ENCODE peak calls at places on chromosomes 12 and 14, in nine cellular contexts. S is adipocyte; T is T-helper 17 cell; N is KBM-7; O is Calu3; P is AG09309; Q is activated CD8-positive, alpha-beta memory T cell treated with anti-CD3 and anti-CD28 coated beads, Interleukin-2, amount 50 U/mL, for 4 hours; Y is AML-193; R is stomach. H is an unnamed sample.

GRCh38 chr12:31737345-31737744 is 8.5 kb upstream of the AMN1 start:
- DNase-seq in N (no peak), S (no peak), T (no peak), R (no peak), Y (no peak), Q (no peak), P (no peak), O (no peak), H (no peak)

GRCh38 chr12:106211973-106212372 is 35.8 kb downstream of the CKAP4 start:
- DNase-seq in N (no peak), S (no peak), Y (no peak), T (no peak), P (no peak), O (no peak), Q (no peak), R (no peak), H (no peak)

GRCh38 chr12:94640134-94640928 is 10.0 kb downstream of the TMCC3 start:
- DNase-seq in P (peak), R (no peak), Q (no peak), S (no peak), Y (peak), O (no peak), T (no peak), N (no peak), H (no peak)

GRCh38 chr12:104358353-104359003 is 54.9 kb downstream of the EID3 start:
- DNase-seq in T (peak), R (peak), P (no peak), N (peak), Q (peak), S (peak), Y (peak), O (peak), H (peak)

GRCh38 chr12:57842342-57843294 is 3.9 kb downstream of the CTDSP2 start:
- DNase-seq in R (no peak), P (no peak), N (no peak), S (peak), T (no peak), O (no peak), Q (no peak), Y (no peak), H (peak)

GRCh38 chr14:95025941-95026340 is 131.4 kb downstream of the DICER1 start:
- DNase-seq in T (no peak), Y (no peak), N (no peak), S (no peak), P (no peak), O (no peak), R (no peak), Q (no peak), H (no peak)

GRCh38 chr12:104588048-104588942 is 131.5 kb downstream of the CHST11 start:
- DNase-seq in S (peak), N (no peak), R (no peak), Q (no peak), Y (no peak), T (no peak), P (no peak), O (peak), H (no peak)

GRCh38 chr14:69263771-69264170 is 3.8 kb downstream of the GALNT16 start:
- DNase-seq in R (no peak), P (no peak), O (no peak), Y (no peak), S (no peak), N (no peak), Q (no peak), T (no peak), H (no peak)

GRCh38 chr12:104480826-104481457 is 24.2 kb downstream of the CHST11 start:
- DNase-seq in N (no peak), T (no peak), O (no peak), S (no peak), Y (no peak), Q (no peak), R (peak), P (no peak), H (no peak)

GRCh38 chr12:119410396-119410795 is 75.9 kb downstream of the CCDC60 start:
- DNase-seq in Y (no peak), P (no peak), T (no peak), S (no peak), O (no peak), Q (no peak), N (no peak), R (no peak), H (no peak)

GRCh38 chr12:109877504-109878246 is 2.7 kb downstream of the GLTP start:
- DNase-seq in O (no peak), Q (no peak), Y (no peak), R (no peak), N (no peak), P (no peak), S (no peak), T (no peak), H (no peak)

GRCh38 chr12:96136720-96137378 is 57.3 kb upstream of the ELK3 start:
- DNase-seq in R (no peak), O (no peak), Q (no peak), Y (peak), T (no peak), S (no peak), P (no peak), N (peak), H (no peak)

GRCh38 chr14:38039526-38039925 is 168.2 kb upstream of the SSTR1 start:
- DNase-seq in Y (no peak), P (peak), R (no peak), T (no peak), S (peak), O (no peak), Q (no peak), N (no peak), H (no peak)

GRCh38 chr12:82672811-82673495 is 13.8 kb upstream of the TMTC2 start:
- DNase-seq in N (no peak), Y (no peak), S (peak), Q (no peak), R (no peak), P (no peak), T (no peak), O (no peak), H (no peak)

GRCh38 chr12:76588881-76589565 is 29.5 kb upstream of the OSBPL8 start:
- DNase-seq in Q (no peak), R (no peak), T (no peak), P (peak), Y (peak), S (peak), O (no peak), N (peak), H (no peak)

GRCh38 chr12:57166971-57167371 is 19.6 kb upstream of the LRP1-AS start:
- DNase-seq in O (peak), S (peak), Y (no peak), N (no peak), P (no peak), Q (no peak), R (no peak), T (no peak), H (no peak)

GRCh38 chr14:100620437-100621100 is 33.4 kb upstream of the BEGAIN start:
- DNase-seq in T (no peak), O (no peak), S (no peak), N (no peak), P (no peak), R (no peak), Y (no peak), Q (no peak), H (no peak)

GRCh38 chr14:42047421-42048045 is 440.9 kb downstream of the LRFN5 start:
- DNase-seq in N (peak), T (no peak), P (no peak), Q (no peak), S (no peak), Y (no peak), O (no peak), R (no peak), H (no peak)

GRCh38 chr12:84148335-84148734 is 764.3 kb downstream of the SLC6A15 start:
- DNase-seq in T (no peak), P (no peak), O (no peak), Y (no peak), S (no peak), R (no peak), Q (no peak), N (no peak), H (no peak)

GRCh38 chr14:92316937-92317336 is 6.0 kb upstream of the SLC24A4 start:
- DNase-seq in S (no peak), N (peak), Y (no peak), Q (no peak), T (no peak), O (peak), P (no peak), R (no peak), H (no peak)

GRCh38 chr14:50257728-50258127 is 26.4 kb upstream of the SOS2 start:
- DNase-seq in P (no peak), T (no peak), Y (no peak), S (no peak), O (no peak), Q (no peak), N (no peak), R (no peak), H (no peak)